ENCODE peak calls at places on chromosomes 7 and 10, in seven cellular contexts. J, N, E, V, A, B and T are unnamed samples.

GRCh38 chr10:28722065-28722803 is 44.9 kb downstream of the BAMBI start:
- DNase-seq in J (peak; percentile 51), N (no peak), E (no peak), V (peak; percentile 65), A (peak; percentile 6), B (no peak), T (peak; percentile 13)

GRCh38 chr10:110841767-110842267 is 29.9 kb upstream of the PDCD4 start:
- DNase-seq in J (no peak), N (no peak), E (no peak), V (no peak), A (peak; percentile 66), B (no peak), T (peak; percentile 43)

GRCh38 chr10:21527634-21528451 is 2.4 kb upstream of the SKIDA1 start:
- DNase-seq in J (peak; percentile 53), N (no peak), E (no peak), V (no peak), A (no peak), B (no peak), T (no peak)

GRCh38 chr7:82362129-82362528 is 81.4 kb downstream of the CACNA2D1 start:
- DNase-seq in J (peak; percentile 56), N (no peak), E (no peak), V (no peak), A (no peak), B (no peak), T (no peak)

GRCh38 chr7:92798517-92799249 is 37.7 kb downstream of the CDK6 start:
- DNase-seq in J (peak; percentile 31), N (no peak), E (no peak), V (no peak), A (no peak), B (no peak), T (no peak)

GRCh38 chr10:93600861-93601773 is at the start of gene RBP4:
- DNase-seq in J (peak; percentile 52), N (peak; percentile 43), E (no peak), V (no peak), A (no peak), B (no peak), T (no peak)

GRCh38 chr7:97090761-97091353 is 26.6 kb upstream of the SDHAF3 start:
- DNase-seq in J (no peak), N (no peak), E (no peak), V (no peak), A (no peak), B (no peak), T (no peak)

GRCh38 chr7:111919690-111920179 is 286.5 kb downstream of the DOCK4 start:
- DNase-seq in J (peak; percentile 8), N (no peak), E (no peak), V (no peak), A (no peak), B (no peak), T (no peak)

GRCh38 chr10:97849101-97849490 is 547 bp upstream of the GOLGA7B start:
- DNase-seq in J (no peak), N (no peak), E (peak; percentile 42), V (no peak), A (no peak), B (no peak), T (no peak)

GRCh38 chr7:7177044-7177517 is 5.3 kb upstream of the C1GALT1 start:
- DNase-seq in J (peak; percentile 58), N (no peak), E (no peak), V (no peak), A (no peak), B (no peak), T (no peak)

GRCh38 chr7:4809091-4809591 is 33.7 kb downstream of the AP5Z1 start:
- DNase-seq in J (no peak), N (no peak), E (no peak), V (no peak), A (peak; percentile 43), B (peak; percentile 44), T (peak; percentile 29)

GRCh38 chr7:28347462-28347861 is 64.9 kb upstream of the CREB5 start:
- DNase-seq in J (peak; percentile 50), N (no peak), E (no peak), V (no peak), A (no peak), B (no peak), T (no peak)

GRCh38 chr10:44334091-44334490 is 50.8 kb downstream of the CXCL12 start:
- DNase-seq in J (no peak), N (no peak), E (no peak), V (no peak), A (no peak), B (no peak), T (no peak)

GRCh38 chr7:159197066-159197975 is 52.7 kb upstream of the VIPR2 start:
- DNase-seq in J (no peak), N (no peak), E (no peak), V (no peak), A (peak; percentile 25), B (no peak), T (peak; percentile 59)

GRCh38 chr10:97686301-97686961 is 610 bp downstream of the AVPI1 start:
- DNase-seq in J (no peak), N (no peak), E (no peak), V (no peak), A (no peak), B (no peak), T (peak; percentile 14)

GRCh38 chr10:1591742-1592141 is 145.6 kb downstream of the ADARB2 start:
- DNase-seq in J (no peak), N (no peak), E (no peak), V (no peak), A (no peak), B (no peak), T (no peak)

GRCh38 chr10:132611986-132612385 is 74.4 kb downstream of the INPP5A start:
- DNase-seq in J (no peak), N (no peak), E (no peak), V (no peak), A (no peak), B (no peak), T (no peak)

GRCh38 chr7:127588697-127589482 is 679 bp downstream of the ARF5 start:
- DNase-seq in J (peak; percentile 60), N (no peak), E (peak; percentile 87), V (peak; percentile 76), A (peak; percentile 48), B (no peak), T (peak; percentile 34)

GRCh38 chr7:139591550-139592195 is 68.2 kb downstream of the CLEC2L start:
- DNase-seq in J (no peak), N (no peak), E (no peak), V (no peak), A (no peak), B (no peak), T (no peak)

GRCh38 chr10:43061764-43062163 is 15.1 kb upstream of the RET start:
- DNase-seq in J (no peak), N (no peak), E (no peak), V (peak; percentile 13), A (no peak), B (no peak), T (no peak)

GRCh38 chr10:10584164-10584563 is 433.5 kb upstream of the CELF2 start:
- DNase-seq in J (no peak), N (no peak), E (no peak), V (no peak), A (no peak), B (no peak), T (no peak)

GRCh38 chr10:93261961-93262610 is 188.4 kb downstream of the CYP26A1 start:
- DNase-seq in J (peak; percentile 25), N (no peak), E (no peak), V (no peak), A (no peak), B (no peak), T (no peak)

GRCh38 chr7:47266131-47266706 is 315.7 kb downstream of the TNS3 start:
- DNase-seq in J (peak; percentile 78), N (peak; percentile 46), E (peak; percentile 21), V (no peak), A (peak; percentile 55), B (peak; percentile 12), T (peak; percentile 64)

GRCh38 chr7:90764848-90765570 is 168.9 kb downstream of the CDK14 start:
- DNase-seq in J (no peak), N (no peak), E (no peak), V (no peak), A (no peak), B (no peak), T (no peak)

GRCh38 chr7:47719675-47720074 is 137.8 kb upstream of the TNS3 start:
- DNase-seq in J (no peak), N (no peak), E (no peak), V (no peak), A (no peak), B (no peak), T (no peak)

GRCh38 chr10:58698777-58699356 is 186.2 kb downstream of the BICC1 start:
- DNase-seq in J (peak; percentile 30), N (no peak), E (no peak), V (no peak), A (no peak), B (no peak), T (no peak)